ENCODE peak calls at places on chromosomes 13 and 19, in four cellular contexts. O is nephron progenitor cell, I is breast epithelium, G is B cell. D is an unnamed sample.
A peak's percentile ranks its signal among the peaks of the same experiment; 100 is the strongest.

GRCh38 chr13:100473087-100473486 is 115.5 kb downstream of the GGACT start:
- DNase-seq in O (no peak), G (no peak), I (no peak), D (no peak)

GRCh38 chr13:95087746-95088305 is 213.4 kb downstream of the ABCC4 start:
- DNase-seq in G (no peak), O (no peak), I (no peak), D (no peak)

GRCh38 chr19:52621376-52621775 is 16.8 kb downstream of the ZNF83 start:
- DNase-seq in I (no peak), O (no peak), G (no peak), D (no peak)

GRCh38 chr19:42693760-42694350 is 46.4 kb downstream of the PSG3 start:
- DNase-seq in I (no peak), G (no peak), O (no peak), D (peak; percentile 63)

GRCh38 chr19:16297575-16298178 is 26.9 kb upstream of the KLF2 start:
- DNase-seq in O (no peak), I (no peak), G (no peak), D (no peak)

GRCh38 chr13:44013666-44014291 is 134.1 kb downstream of the LACC1 start:
- DNase-seq in I (no peak), O (no peak), G (no peak), D (no peak)

GRCh38 chr13:61084983-61085382 is 330.7 kb downstream of the PCDH20 start:
- DNase-seq in O (no peak), I (no peak), G (no peak), D (no peak)

GRCh38 chr13:21534760-21535159 is 69.2 kb downstream of the MICU2 start:
- DNase-seq in G (no peak), O (no peak), I (no peak), D (no peak)

GRCh38 chr19:1942934-1943555 is 2.1 kb downstream of the CSNK1G2 start:
- DNase-seq in G (peak; percentile 60), O (peak; percentile 30), I (no peak), D (no peak)

GRCh38 chr13:92821324-92821723 is 405.3 kb upstream of the GPC6 start:
- DNase-seq in O (no peak), G (no peak), I (no peak), D (peak; percentile 43)

GRCh38 chr19:7214329-7215089 is 79.7 kb downstream of the INSR start:
- DNase-seq in O (no peak), G (no peak), I (no peak), D (no peak)

GRCh38 chr13:51635137-51635878 is 51.0 kb downstream of the WDFY2 start:
- DNase-seq in I (no peak), G (peak; percentile 13), O (no peak), D (no peak)

GRCh38 chr19:49447485-49448431 is 3.9 kb downstream of the PIH1D1 start:
- DNase-seq in G (no peak), I (no peak), O (peak; percentile 51), D (no peak)

GRCh38 chr13:98476106-98476505 is 100.8 kb downstream of the STK24 start:
- DNase-seq in O (no peak), I (no peak), G (peak; percentile 38), D (no peak)

GRCh38 chr13:106349080-106349841 is 186.2 kb downstream of the EFNB2 start:
- DNase-seq in G (no peak), I (no peak), O (peak; percentile 44), D (peak; percentile 78)

GRCh38 chr13:21671793-21672680 is 1.2 kb downstream of the FGF9 start:
- DNase-seq in I (no peak), G (no peak), O (peak; percentile 17), D (peak; percentile 76)

GRCh38 chr13:73223372-73223781 is 164.6 kb downstream of the KLF5 start:
- DNase-seq in I (no peak), O (no peak), G (no peak), D (no peak)

GRCh38 chr19:6739884-6740588 is 556 bp downstream of the TRIP10 start:
- DNase-seq in I (no peak), G (peak; percentile 49), O (peak; percentile 48), D (no peak)

GRCh38 chr13:46361535-46361934 is 25.5 kb downstream of the RUBCNL start:
- DNase-seq in I (no peak), O (no peak), G (no peak), D (no peak)